ENCODE peak calls at places on chromosomes 3 and 15, in ten cellular contexts. One of them, this sample, is unnamed. For H3K27me3, the result is how much of the 10 kb centered on the place peaks cover.

GRCh38 chr3:176579741-176580185 is 617.5 kb downstream of the TBL1XR1 start:
- DNase-seq in uterus: no peak
- DNase-seq in BJ: peak
- DNase-seq in neural progenitor cell: no peak
- DNase-seq in RWPE2: no peak
- DNase-seq in CD8-positive, alpha-beta memory T cell: no peak
- DNase-seq in ovary: no peak
- DNase-seq in right lobe of liver: no peak
- DNase-seq in AG04450: no peak
- DNase-seq in ascending aorta: no peak
- DNase-seq in this sample: no peak

GRCh38 chr3:65961733-65962132 is 77.0 kb downstream of the MAGI1 start:
- DNase-seq in uterus: no peak
- DNase-seq in BJ: no peak
- DNase-seq in neural progenitor cell: no peak
- DNase-seq in RWPE2: no peak
- DNase-seq in CD8-positive, alpha-beta memory T cell: no peak
- DNase-seq in ovary: no peak
- DNase-seq in right lobe of liver: no peak
- DNase-seq in AG04450: no peak
- DNase-seq in ascending aorta: no peak
- DNase-seq in this sample: peak

GRCh38 chr15:69380100-69380725 is 33.9 kb upstream of the KIF23 start:
- DNase-seq in uterus: no peak
- DNase-seq in BJ: no peak
- DNase-seq in neural progenitor cell: peak
- DNase-seq in RWPE2: peak
- DNase-seq in CD8-positive, alpha-beta memory T cell: no peak
- DNase-seq in ovary: no peak
- DNase-seq in right lobe of liver: peak
- DNase-seq in AG04450: no peak
- DNase-seq in ascending aorta: no peak
- DNase-seq in this sample: no peak

GRCh38 chr15:47551079-47551478 is 166.2 kb upstream of the SEMA6D start:
- DNase-seq in uterus: no peak
- DNase-seq in BJ: no peak
- DNase-seq in neural progenitor cell: peak
- DNase-seq in RWPE2: no peak
- DNase-seq in CD8-positive, alpha-beta memory T cell: no peak
- DNase-seq in ovary: no peak
- DNase-seq in right lobe of liver: no peak
- DNase-seq in AG04450: no peak
- DNase-seq in ascending aorta: no peak
- DNase-seq in this sample: no peak

GRCh38 chr15:50945725-50946124 is 37.2 kb downstream of the AP4E1 start:
- DNase-seq in uterus: no peak
- DNase-seq in BJ: no peak
- DNase-seq in neural progenitor cell: no peak
- DNase-seq in RWPE2: no peak
- DNase-seq in CD8-positive, alpha-beta memory T cell: no peak
- DNase-seq in ovary: no peak
- DNase-seq in right lobe of liver: no peak
- DNase-seq in AG04450: no peak
- DNase-seq in ascending aorta: no peak
- DNase-seq in this sample: no peak

GRCh38 chr15:64842986-64843561 is 1.4 kb downstream of the PLEKHO2 start:
- DNase-seq in uterus: peak
- DNase-seq in BJ: no peak
- DNase-seq in neural progenitor cell: no peak
- DNase-seq in RWPE2: no peak
- DNase-seq in CD8-positive, alpha-beta memory T cell: no peak
- DNase-seq in ovary: no peak
- DNase-seq in right lobe of liver: no peak
- DNase-seq in AG04450: no peak
- DNase-seq in ascending aorta: peak
- DNase-seq in this sample: no peak

GRCh38 chr3:71010731-71011455 is 572.6 kb downstream of the FOXP1 start:
- DNase-seq in uterus: no peak
- DNase-seq in BJ: no peak
- DNase-seq in neural progenitor cell: no peak
- DNase-seq in RWPE2: no peak
- DNase-seq in CD8-positive, alpha-beta memory T cell: peak
- DNase-seq in ovary: no peak
- DNase-seq in right lobe of liver: no peak
- DNase-seq in AG04450: no peak
- DNase-seq in ascending aorta: no peak
- DNase-seq in this sample: no peak

GRCh38 chr15:84886984-84887299 is 2.5 kb downstream of the SLC28A1 start:
- DNase-seq in uterus: no peak
- DNase-seq in BJ: no peak
- DNase-seq in neural progenitor cell: no peak
- DNase-seq in RWPE2: no peak
- DNase-seq in CD8-positive, alpha-beta memory T cell: no peak
- DNase-seq in ovary: no peak
- DNase-seq in right lobe of liver: no peak
- DNase-seq in AG04450: no peak
- DNase-seq in ascending aorta: no peak
- DNase-seq in this sample: no peak

GRCh38 chr3:37074178-37074577 is 80.9 kb downstream of the MLH1 start:
- DNase-seq in uterus: no peak
- DNase-seq in BJ: no peak
- DNase-seq in neural progenitor cell: no peak
- DNase-seq in RWPE2: no peak
- DNase-seq in CD8-positive, alpha-beta memory T cell: no peak
- DNase-seq in ovary: no peak
- DNase-seq in right lobe of liver: no peak
- DNase-seq in AG04450: peak
- DNase-seq in ascending aorta: no peak
- DNase-seq in this sample: no peak

GRCh38 chr3:8660271-8660731 is 15.7 kb upstream of the SSUH2 start:
- DNase-seq in uterus: no peak
- DNase-seq in BJ: no peak
- DNase-seq in neural progenitor cell: no peak
- DNase-seq in RWPE2: no peak
- DNase-seq in CD8-positive, alpha-beta memory T cell: no peak
- DNase-seq in ovary: no peak
- DNase-seq in right lobe of liver: no peak
- DNase-seq in AG04450: peak
- DNase-seq in ascending aorta: no peak
- DNase-seq in this sample: no peak

GRCh38 chr3:190387578-190388213 is at the start of gene CLDN16:
- DNase-seq in uterus: no peak
- DNase-seq in BJ: no peak
- DNase-seq in neural progenitor cell: no peak
- DNase-seq in RWPE2: no peak
- DNase-seq in CD8-positive, alpha-beta memory T cell: no peak
- DNase-seq in ovary: no peak
- DNase-seq in right lobe of liver: no peak
- DNase-seq in AG04450: no peak
- DNase-seq in ascending aorta: no peak
- DNase-seq in this sample: no peak

GRCh38 chr3:71245971-71246860 is 337.3 kb downstream of the FOXP1 start:
- DNase-seq in uterus: no peak
- DNase-seq in BJ: no peak
- DNase-seq in neural progenitor cell: peak
- DNase-seq in RWPE2: no peak
- DNase-seq in CD8-positive, alpha-beta memory T cell: no peak
- DNase-seq in ovary: peak
- DNase-seq in right lobe of liver: no peak
- DNase-seq in AG04450: no peak
- DNase-seq in ascending aorta: peak
- DNase-seq in this sample: no peak

GRCh38 chr3:37892917-37893595 is 31.4 kb downstream of the CTDSPL start:
- DNase-seq in uterus: no peak
- DNase-seq in BJ: no peak
- DNase-seq in neural progenitor cell: no peak
- DNase-seq in RWPE2: no peak
- DNase-seq in CD8-positive, alpha-beta memory T cell: no peak
- DNase-seq in ovary: no peak
- DNase-seq in right lobe of liver: peak
- DNase-seq in AG04450: no peak
- DNase-seq in ascending aorta: no peak
- DNase-seq in this sample: peak

GRCh38 chr3:147412917-147413711 is 3.9 kb downstream of the ZIC1 start:
- DNase-seq in uterus: no peak
- DNase-seq in BJ: no peak
- DNase-seq in neural progenitor cell: peak
- DNase-seq in RWPE2: no peak
- DNase-seq in CD8-positive, alpha-beta memory T cell: no peak
- DNase-seq in ovary: no peak
- DNase-seq in right lobe of liver: no peak
- DNase-seq in AG04450: no peak
- DNase-seq in ascending aorta: no peak
- DNase-seq in this sample: no peak
- H3K27me3 ChIP-seq in uterus: under half
- H3K27me3 ChIP-seq in BJ: under half
- H3K27me3 ChIP-seq in neural progenitor cell: half or more
- H3K27me3 ChIP-seq in RWPE2: half or more
- H3K27me3 ChIP-seq in CD8-positive, alpha-beta memory T cell: under half
- H3K27me3 ChIP-seq in ovary: under half
- H3K27me3 ChIP-seq in right lobe of liver: under half
- H3K27me3 ChIP-seq in AG04450: half or more
- H3K27me3 ChIP-seq in ascending aorta: under half
- H3K27me3 ChIP-seq in this sample: half or more

GRCh38 chr3:59079962-59080361 is 30.1 kb upstream of the CFAP20DC start:
- DNase-seq in uterus: no peak
- DNase-seq in BJ: no peak
- DNase-seq in neural progenitor cell: no peak
- DNase-seq in RWPE2: no peak
- DNase-seq in CD8-positive, alpha-beta memory T cell: no peak
- DNase-seq in ovary: no peak
- DNase-seq in right lobe of liver: no peak
- DNase-seq in AG04450: no peak
- DNase-seq in ascending aorta: no peak
- DNase-seq in this sample: no peak

GRCh38 chr3:59085976-59086375 is 36.2 kb upstream of the CFAP20DC start:
- DNase-seq in uterus: no peak
- DNase-seq in BJ: no peak
- DNase-seq in neural progenitor cell: no peak
- DNase-seq in RWPE2: no peak
- DNase-seq in CD8-positive, alpha-beta memory T cell: no peak
- DNase-seq in ovary: no peak
- DNase-seq in right lobe of liver: no peak
- DNase-seq in AG04450: no peak
- DNase-seq in ascending aorta: no peak
- DNase-seq in this sample: no peak

GRCh38 chr3:59081071-59081470 is 31.2 kb upstream of the CFAP20DC start:
- DNase-seq in uterus: no peak
- DNase-seq in BJ: no peak
- DNase-seq in neural progenitor cell: no peak
- DNase-seq in RWPE2: no peak
- DNase-seq in CD8-positive, alpha-beta memory T cell: no peak
- DNase-seq in ovary: no peak
- DNase-seq in right lobe of liver: no peak
- DNase-seq in AG04450: no peak
- DNase-seq in ascending aorta: no peak
- DNase-seq in this sample: no peak

DNA sequence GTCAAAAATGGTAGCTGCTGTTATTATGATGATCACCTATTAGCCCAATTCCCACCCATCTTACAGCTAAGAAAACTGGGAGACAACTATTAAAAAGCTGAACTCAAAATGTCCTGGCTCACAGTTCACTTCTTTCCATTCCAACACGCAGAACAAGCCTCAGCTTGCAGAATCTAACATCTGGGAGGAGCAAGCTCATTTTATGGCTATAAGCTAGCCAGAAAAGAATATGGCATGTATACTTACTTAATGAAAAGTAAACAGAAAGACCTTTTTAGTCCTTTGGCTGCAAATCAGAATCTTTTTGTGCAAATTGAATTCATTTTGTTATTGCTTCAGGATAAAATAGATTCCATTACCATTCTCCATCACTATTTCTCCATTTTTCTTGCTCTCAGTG is 34.8 kb upstream of the CFAP20DC start:
- DNase-seq in uterus: no peak
- DNase-seq in BJ: no peak
- DNase-seq in neural progenitor cell: no peak
- DNase-seq in RWPE2: no peak
- DNase-seq in CD8-positive, alpha-beta memory T cell: no peak
- DNase-seq in ovary: no peak
- DNase-seq in right lobe of liver: no peak
- DNase-seq in AG04450: no peak
- DNase-seq in ascending aorta: no peak
- DNase-seq in this sample: no peak
- H3K27me3 ChIP-seq in uterus: under half
- H3K27me3 ChIP-seq in BJ: under half
- H3K27me3 ChIP-seq in neural progenitor cell: under half
- H3K27me3 ChIP-seq in RWPE2: under half
- H3K27me3 ChIP-seq in CD8-positive, alpha-beta memory T cell: under half
- H3K27me3 ChIP-seq in ovary: under half
- H3K27me3 ChIP-seq in right lobe of liver: under half
- H3K27me3 ChIP-seq in AG04450: under half
- H3K27me3 ChIP-seq in ascending aorta: under half
- H3K27me3 ChIP-seq in this sample: under half

GRCh38 chr3:196060834-196061233 is 21.1 kb downstream of the TFRC start:
- DNase-seq in uterus: no peak
- DNase-seq in BJ: no peak
- DNase-seq in neural progenitor cell: no peak
- DNase-seq in RWPE2: no peak
- DNase-seq in CD8-positive, alpha-beta memory T cell: no peak
- DNase-seq in ovary: no peak
- DNase-seq in right lobe of liver: no peak
- DNase-seq in AG04450: no peak
- DNase-seq in ascending aorta: no peak
- DNase-seq in this sample: no peak
- H3K27me3 ChIP-seq in uterus: under half
- H3K27me3 ChIP-seq in BJ: under half
- H3K27me3 ChIP-seq in neural progenitor cell: under half
- H3K27me3 ChIP-seq in RWPE2: under half
- H3K27me3 ChIP-seq in CD8-positive, alpha-beta memory T cell: under half
- H3K27me3 ChIP-seq in ovary: under half
- H3K27me3 ChIP-seq in right lobe of liver: under half
- H3K27me3 ChIP-seq in AG04450: under half
- H3K27me3 ChIP-seq in ascending aorta: under half
- H3K27me3 ChIP-seq in this sample: under half

DNA sequence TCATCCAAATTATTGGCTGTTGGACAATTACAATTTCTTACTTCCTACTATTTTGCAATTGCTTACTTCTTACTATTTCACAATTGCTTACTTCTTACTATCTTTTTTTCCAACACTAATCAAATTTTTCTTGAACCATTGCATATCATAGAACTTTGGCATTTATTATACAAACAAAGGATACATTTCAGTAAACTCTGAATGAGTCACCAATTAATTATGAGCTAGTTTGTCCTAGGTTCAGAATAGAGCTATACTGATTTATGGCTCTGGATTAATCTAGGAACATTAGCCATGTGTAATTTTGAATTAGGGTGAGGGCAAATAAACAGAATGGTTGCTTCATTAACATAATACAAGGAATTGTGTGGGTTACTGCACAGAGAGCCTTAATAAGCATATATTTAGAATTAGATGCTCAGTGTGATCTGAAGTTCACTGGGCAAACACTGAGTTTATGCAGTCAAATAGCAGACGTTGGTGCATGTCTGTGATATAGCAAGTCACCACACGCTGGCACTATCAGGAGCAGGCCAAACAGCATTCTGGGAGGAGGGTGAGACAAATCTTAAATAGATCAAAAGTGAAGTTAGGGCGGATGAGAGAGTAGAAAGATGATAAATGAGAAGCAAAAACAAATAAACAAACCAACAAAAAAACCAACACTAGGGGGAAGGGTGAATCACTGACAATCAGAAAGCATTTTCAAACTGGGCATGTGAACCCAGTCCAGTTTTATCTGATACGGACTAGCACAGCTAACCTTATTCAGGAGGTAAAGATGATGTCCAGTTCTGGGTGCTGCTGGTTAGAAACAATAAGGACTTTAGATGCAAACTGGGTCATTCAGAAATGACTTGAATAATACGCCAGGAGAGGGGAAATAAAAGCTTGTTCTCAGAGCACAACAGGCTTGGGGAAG is 21.4 kb downstream of the GABRR3 start:
- DNase-seq in uterus: no peak
- DNase-seq in BJ: no peak
- DNase-seq in neural progenitor cell: no peak
- DNase-seq in RWPE2: no peak
- DNase-seq in CD8-positive, alpha-beta memory T cell: no peak
- DNase-seq in ovary: no peak
- DNase-seq in right lobe of liver: no peak
- DNase-seq in AG04450: no peak
- DNase-seq in ascending aorta: no peak
- DNase-seq in this sample: no peak
- H3K27me3 ChIP-seq in uterus: under half
- H3K27me3 ChIP-seq in BJ: under half
- H3K27me3 ChIP-seq in neural progenitor cell: under half
- H3K27me3 ChIP-seq in RWPE2: under half
- H3K27me3 ChIP-seq in CD8-positive, alpha-beta memory T cell: under half
- H3K27me3 ChIP-seq in ovary: under half
- H3K27me3 ChIP-seq in right lobe of liver: under half
- H3K27me3 ChIP-seq in AG04450: under half
- H3K27me3 ChIP-seq in ascending aorta: under half
- H3K27me3 ChIP-seq in this sample: under half